ENCODE peak calls at places on chromosomes 13 and 19, in four cellular contexts. M is mammary epithelial cell, H is coronary artery, V is PC-3. X is an unnamed sample.

GRCh38 chr19:887072-887471 is 5.9 kb downstream of the MED16 start:
- DNase-seq in M (no peak), H (no peak), V (no peak), X (no peak)

GRCh38 chr13:114108894-114109293 is 23.5 kb downstream of the RASA3 start:
- DNase-seq in M (no peak), H (no peak), V (no peak), X (no peak)

GRCh38 chr19:31334101-31334848 is 15.0 kb downstream of the TSHZ3 start:
- DNase-seq in M (peak; percentile 91), H (no peak), V (peak; percentile 11), X (no peak)

GRCh38 chr19:27758626-27759505 is 1454.1 kb downstream of the UQCRFS1 start:
- DNase-seq in M (no peak), H (no peak), V (no peak), X (no peak)

GRCh38 chr13:48496271-48496670 is 36.6 kb downstream of the RCBTB2 start:
- DNase-seq in M (no peak), H (no peak), V (no peak), X (no peak)

GRCh38 chr19:8900421-8900820 is 68.2 kb downstream of the MBD3L1 start:
- DNase-seq in M (no peak), H (no peak), V (no peak), X (no peak)

GRCh38 chr13:97341135-97341534 is 92.8 kb upstream of the RAP2A start:
- DNase-seq in M (no peak), H (no peak), V (peak; percentile 22), X (no peak)

GRCh38 chr19:55688422-55689218 is 13.6 kb downstream of the EPN1 start:
- DNase-seq in M (no peak), H (no peak), V (no peak), X (no peak)

GRCh38 chr13:33212396-33212795 is 73.2 kb downstream of the STARD13 start:
- DNase-seq in M (no peak), H (no peak), V (no peak), X (no peak)

GRCh38 chr13:51636349-51636890 is 52.2 kb downstream of the WDFY2 start:
- DNase-seq in M (no peak), H (no peak), V (peak; percentile 72), X (no peak)

GRCh38 chr19:45078390-45079062 is 534 bp upstream of the GEMIN7 start:
- DNase-seq in M (no peak), H (no peak), V (no peak), X (no peak)

GRCh38 chr13:67275351-67275989 is 45.3 kb upstream of the PCDH9 start:
- DNase-seq in M (no peak), H (no peak), V (no peak), X (no peak)

DNA sequence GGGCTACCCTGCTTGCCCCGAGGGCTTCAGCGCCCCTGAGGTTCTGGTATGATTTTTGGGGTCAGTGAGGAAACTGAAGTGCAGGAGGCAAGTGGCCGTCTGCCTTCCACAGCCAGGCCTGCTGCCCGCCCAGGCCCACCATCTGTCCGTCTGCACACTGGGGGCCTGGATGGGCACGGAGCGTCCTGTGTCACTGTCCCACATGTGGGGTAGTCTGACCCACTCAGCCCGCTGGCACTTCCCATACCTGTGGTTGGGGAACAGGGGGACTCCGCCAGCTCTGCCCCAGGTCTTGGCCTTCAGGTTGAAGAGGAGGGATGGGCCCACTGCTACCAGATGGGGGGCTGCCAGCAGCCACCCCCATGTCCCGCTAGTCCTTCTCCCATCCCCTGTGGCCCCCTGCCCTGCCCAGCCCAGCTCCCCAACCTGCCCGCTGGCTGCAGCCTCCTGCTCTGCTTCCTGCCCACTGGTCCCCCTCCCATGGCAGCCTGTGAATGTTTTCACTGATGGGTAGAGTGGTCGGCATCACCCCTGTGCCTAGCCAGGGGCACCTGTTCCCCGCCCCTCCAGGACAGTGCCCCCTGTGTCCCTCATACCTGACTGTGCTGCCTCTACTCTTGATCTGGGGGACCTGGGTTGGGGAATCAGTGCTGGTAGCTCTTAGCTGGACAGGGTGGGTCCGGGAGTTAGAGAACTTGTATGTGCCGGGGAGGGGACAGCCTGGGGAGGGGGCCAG is 9.5 kb downstream of the PIAS4 start:
- DNase-seq in M (no peak), H (peak; percentile 67), V (no peak), X (no peak)
- TF ChIP-seq CTCF in M (no peak), H (no peak), V (no peak), X (no peak)

GRCh38 chr13:38868399-38868798 is 122.2 kb downstream of the STOML3 start:
- DNase-seq in M (no peak), H (no peak), V (no peak), X (no peak)

GRCh38 chr13:38871275-38871674 is 119.4 kb downstream of the STOML3 start:
- DNase-seq in M (no peak), H (no peak), V (no peak), X (no peak)

GRCh38 chr13:38875186-38875875 is 115.3 kb downstream of the STOML3 start:
- DNase-seq in M (no peak), H (no peak), V (no peak), X (no peak)

GRCh38 chr13:38868870-38869269 is 121.8 kb downstream of the STOML3 start:
- DNase-seq in M (no peak), H (no peak), V (no peak), X (no peak)

GRCh38 chr13:38872693-38873092 is 117.9 kb downstream of the STOML3 start:
- DNase-seq in M (peak; percentile 28), H (no peak), V (peak; percentile 55), X (peak; percentile 31)
- TF ChIP-seq CTCF in M (peak; percentile 81), H (no peak), V (peak; percentile 65), X (peak; percentile 55)

DNA sequence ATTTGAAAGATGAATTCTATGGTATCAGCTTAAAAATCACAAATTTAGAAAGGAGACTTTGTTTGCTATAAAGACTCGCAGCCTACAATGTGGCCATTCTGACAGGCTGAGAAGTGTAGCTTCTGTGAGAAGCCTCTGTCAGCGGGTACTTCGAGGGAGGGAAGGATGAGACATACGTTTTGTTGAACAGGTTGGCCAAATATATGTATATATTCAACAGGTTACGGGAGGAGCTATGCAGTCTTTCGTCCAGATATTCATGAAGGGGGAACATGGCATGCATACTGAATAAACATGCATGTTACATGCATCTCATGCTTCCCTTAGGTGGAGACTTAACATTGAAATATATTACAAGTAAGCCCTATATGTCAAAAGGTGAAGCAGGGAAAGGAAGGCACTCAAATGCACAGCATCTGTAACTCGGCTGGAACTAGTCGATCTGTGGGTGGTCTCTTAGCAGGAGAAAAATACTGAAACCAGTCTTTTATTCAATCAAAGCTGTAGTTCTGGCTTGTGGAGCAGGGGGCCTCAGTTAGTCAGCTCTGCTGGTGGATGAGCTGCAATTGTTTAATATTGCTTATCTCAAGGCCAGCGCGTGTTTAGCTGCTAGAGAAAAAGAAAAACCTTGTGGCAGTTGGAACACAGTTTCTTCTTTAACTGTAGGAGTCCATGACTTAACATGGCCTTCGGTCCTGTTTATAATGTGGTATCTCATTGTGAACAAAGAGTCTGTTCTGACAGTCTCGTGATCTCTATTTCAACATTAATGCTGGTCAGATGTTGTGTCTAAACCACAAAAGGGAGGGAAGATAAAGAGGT is 94.3 kb downstream of the FAM216B start:
- DNase-seq in M (no peak), H (no peak), V (no peak), X (no peak)
- TF ChIP-seq CTCF in M (no peak), H (no peak), V (no peak), X (no peak)

GRCh38 chr19:50796128-50796633 is 6.0 kb downstream of the ACP4 start:
- DNase-seq in M (no peak), H (no peak), V (peak; percentile 33), X (peak; percentile 37)
- TF ChIP-seq CTCF in M (no peak), H (no peak), V (peak; percentile 39), X (peak; percentile 10)

GRCh38 chr19:57527136-57527881 is at the start of gene ZNF549:
- DNase-seq in M (peak; percentile 96), H (peak; percentile 93), V (peak; percentile 97), X (peak; percentile 94)
- TF ChIP-seq CTCF in M (no peak), H (no peak), V (no peak), X (no peak)